ENCODE peak calls at places on chromosome 21, in five cellular contexts. One of them, this sample, is unnamed.
A peak's percentile ranks its signal among the peaks of the same experiment; 100 is the strongest.

GRCh38 chr21:46660505-46660904 is 25.0 kb downstream of the PRMT2 start:
- DNase-seq in Calu3: no peak
- DNase-seq in transverse colon: no peak
- DNase-seq in B cell: no peak
- DNase-seq in fibroblast of pulmonary artery: no peak
- DNase-seq in this sample: no peak

GRCh38 chr21:45277101-45278045 is 10.3 kb downstream of the POFUT2 start:
- DNase-seq in transverse colon: peak; percentile 4
- DNase-seq in B cell: no peak
- DNase-seq in fibroblast of pulmonary artery: no peak
- DNase-seq in Calu3: no peak
- DNase-seq in this sample: no peak

GRCh38 chr21:45249626-45250025 is 38.1 kb downstream of the POFUT2 start:
- DNase-seq in fibroblast of pulmonary artery: no peak
- DNase-seq in transverse colon: no peak
- DNase-seq in B cell: no peak
- DNase-seq in Calu3: no peak
- DNase-seq in this sample: no peak

GRCh38 chr21:26441081-26441610 is 131.9 kb downstream of the CYYR1 start:
- DNase-seq in Calu3: no peak
- DNase-seq in fibroblast of pulmonary artery: no peak
- DNase-seq in transverse colon: no peak
- DNase-seq in B cell: no peak
- DNase-seq in this sample: no peak

GRCh38 chr21:38504056-38504455 is 5.8 kb upstream of the ERG start:
- DNase-seq in Calu3: no peak
- DNase-seq in B cell: no peak
- DNase-seq in fibroblast of pulmonary artery: peak; percentile 47
- DNase-seq in transverse colon: no peak
- DNase-seq in this sample: no peak

GRCh38 chr21:28975401-28975800 is 17.3 kb downstream of the LTN1 start:
- DNase-seq in transverse colon: no peak
- DNase-seq in Calu3: no peak
- DNase-seq in fibroblast of pulmonary artery: peak; percentile 46
- DNase-seq in B cell: no peak
- DNase-seq in this sample: no peak

GRCh38 chr21:45870851-45871615 is 110.5 kb upstream of the COL6A1 start:
- DNase-seq in Calu3: no peak
- DNase-seq in fibroblast of pulmonary artery: no peak
- DNase-seq in B cell: no peak
- DNase-seq in transverse colon: no peak
- DNase-seq in this sample: no peak

GRCh38 chr21:45098867-45099266 is 24.5 kb downstream of the ADARB1 start:
- DNase-seq in fibroblast of pulmonary artery: peak; percentile 36
- DNase-seq in Calu3: no peak
- DNase-seq in B cell: no peak
- DNase-seq in transverse colon: no peak
- DNase-seq in this sample: no peak

GRCh38 chr21:42262826-42263225 is 43.9 kb downstream of the ABCG1 start:
- DNase-seq in Calu3: peak; percentile 67
- DNase-seq in fibroblast of pulmonary artery: peak; percentile 59
- DNase-seq in B cell: no peak
- DNase-seq in transverse colon: peak; percentile 36
- DNase-seq in this sample: no peak

GRCh38 chr21:42671778-42672593 is 18.6 kb downstream of the PDE9A start:
- DNase-seq in B cell: no peak
- DNase-seq in Calu3: no peak
- DNase-seq in fibroblast of pulmonary artery: no peak
- DNase-seq in transverse colon: no peak
- DNase-seq in this sample: no peak

GRCh38 chr21:27703806-27704205 is 736.9 kb upstream of the ADAMTS5 start:
- DNase-seq in B cell: no peak
- DNase-seq in transverse colon: no peak
- DNase-seq in Calu3: no peak
- DNase-seq in fibroblast of pulmonary artery: no peak
- DNase-seq in this sample: no peak

GRCh38 chr21:42839271-42840231 is 39.8 kb downstream of the WDR4 start:
- DNase-seq in fibroblast of pulmonary artery: no peak
- DNase-seq in B cell: peak; percentile 41
- DNase-seq in transverse colon: no peak
- DNase-seq in Calu3: no peak
- DNase-seq in this sample: no peak

GRCh38 chr21:38505654-38506523 is 7.6 kb upstream of the ERG start:
- DNase-seq in fibroblast of pulmonary artery: peak; percentile 87
- DNase-seq in B cell: no peak
- DNase-seq in Calu3: peak; percentile 33
- DNase-seq in transverse colon: no peak
- DNase-seq in this sample: no peak

GRCh38 chr21:41059871-41060270 is 108.1 kb upstream of the BACE2 start:
- DNase-seq in transverse colon: no peak
- DNase-seq in Calu3: no peak
- DNase-seq in fibroblast of pulmonary artery: no peak
- DNase-seq in B cell: no peak
- DNase-seq in this sample: no peak

GRCh38 chr21:32844653-32845443 is 73.3 kb upstream of the PAXBP1 start:
- DNase-seq in fibroblast of pulmonary artery: peak; percentile 58
- DNase-seq in transverse colon: no peak
- DNase-seq in B cell: no peak
- DNase-seq in Calu3: peak; percentile 2
- DNase-seq in this sample: no peak

GRCh38 chr21:23949493-23949892 is 1657.8 kb downstream of the MRPL39 start:
- DNase-seq in B cell: no peak
- DNase-seq in Calu3: no peak
- DNase-seq in transverse colon: no peak
- DNase-seq in fibroblast of pulmonary artery: no peak
- DNase-seq in this sample: no peak

GRCh38 chr21:31180256-31181088 is 142.2 kb upstream of the KRTAP19-8 start:
- DNase-seq in transverse colon: no peak
- DNase-seq in Calu3: peak; percentile 2
- DNase-seq in fibroblast of pulmonary artery: peak; percentile 74
- DNase-seq in B cell: no peak
- DNase-seq in this sample: no peak
- TF ChIP-seq CTCF in transverse colon: peak; percentile 38
- TF ChIP-seq CTCF in Calu3: no peak
- TF ChIP-seq CTCF in fibroblast of pulmonary artery: peak; percentile 69
- TF ChIP-seq CTCF in B cell: peak; percentile 60
- TF ChIP-seq CTCF in this sample: peak; percentile 67

GRCh38 chr21:34123609-34124008 is 50.2 kb downstream of the MRPS6 start:
- DNase-seq in transverse colon: no peak
- DNase-seq in Calu3: no peak
- DNase-seq in B cell: no peak
- DNase-seq in fibroblast of pulmonary artery: no peak
- DNase-seq in this sample: no peak
- TF ChIP-seq CTCF in transverse colon: no peak
- TF ChIP-seq CTCF in Calu3: no peak
- TF ChIP-seq CTCF in B cell: no peak
- TF ChIP-seq CTCF in fibroblast of pulmonary artery: no peak
- TF ChIP-seq CTCF in this sample: no peak

DNA sequence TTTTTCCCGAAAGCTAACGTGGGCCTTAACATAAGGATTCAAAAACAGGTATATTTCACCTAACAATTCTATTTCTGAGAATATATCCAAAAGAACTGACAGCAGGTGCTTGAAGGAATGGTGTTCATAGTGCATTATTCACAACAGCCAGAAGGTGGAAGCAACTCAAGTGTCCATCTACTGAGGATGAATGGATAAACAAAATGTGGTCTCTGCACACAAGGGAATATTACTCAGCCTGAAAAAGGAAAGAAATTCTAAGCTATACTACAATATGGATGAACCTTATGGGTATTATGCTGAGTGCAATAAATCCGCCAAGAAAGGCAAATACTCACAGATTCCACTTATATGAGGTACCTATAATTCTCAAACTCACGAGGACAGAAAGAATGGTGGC is 6.1 kb upstream of the RIPPLY3 start:
- DNase-seq in transverse colon: no peak
- DNase-seq in fibroblast of pulmonary artery: no peak
- DNase-seq in B cell: no peak
- DNase-seq in Calu3: no peak
- DNase-seq in this sample: no peak
- TF ChIP-seq CTCF in transverse colon: no peak
- TF ChIP-seq CTCF in fibroblast of pulmonary artery: peak; percentile 7
- TF ChIP-seq CTCF in B cell: no peak
- TF ChIP-seq CTCF in Calu3: no peak
- TF ChIP-seq CTCF in this sample: no peak

GRCh38 chr21:30842990-30843389 is 13.4 kb upstream of the KRTAP7-1 start:
- DNase-seq in B cell: no peak
- DNase-seq in transverse colon: no peak
- DNase-seq in fibroblast of pulmonary artery: no peak
- DNase-seq in Calu3: no peak
- DNase-seq in this sample: no peak
- TF ChIP-seq CTCF in B cell: no peak
- TF ChIP-seq CTCF in transverse colon: no peak
- TF ChIP-seq CTCF in fibroblast of pulmonary artery: no peak
- TF ChIP-seq CTCF in Calu3: no peak
- TF ChIP-seq CTCF in this sample: peak; percentile 34

DNA sequence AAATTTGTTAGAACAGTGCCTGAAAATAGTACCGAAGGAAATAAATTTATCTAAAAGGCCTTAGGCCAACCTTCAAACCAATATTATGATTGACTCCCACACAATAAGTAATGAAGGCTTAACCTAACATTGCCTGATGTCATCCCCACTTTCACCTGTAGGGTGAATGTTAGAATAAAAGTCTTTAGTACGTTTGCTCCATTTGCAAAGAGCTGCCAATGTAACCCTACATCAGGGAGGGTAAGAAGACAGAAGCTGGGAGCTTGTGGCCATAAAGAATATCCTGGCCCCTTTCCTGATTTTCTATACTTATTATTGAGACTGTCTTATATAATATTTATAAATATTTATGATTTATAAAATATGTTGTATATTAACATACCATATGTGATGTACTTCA is 661.8 kb upstream of the CXADR start:
- DNase-seq in B cell: no peak
- DNase-seq in transverse colon: no peak
- DNase-seq in Calu3: no peak
- DNase-seq in fibroblast of pulmonary artery: no peak
- DNase-seq in this sample: no peak
- TF ChIP-seq CTCF in B cell: no peak
- TF ChIP-seq CTCF in transverse colon: no peak
- TF ChIP-seq CTCF in Calu3: no peak
- TF ChIP-seq CTCF in fibroblast of pulmonary artery: no peak
- TF ChIP-seq CTCF in this sample: peak; percentile 28

DNA sequence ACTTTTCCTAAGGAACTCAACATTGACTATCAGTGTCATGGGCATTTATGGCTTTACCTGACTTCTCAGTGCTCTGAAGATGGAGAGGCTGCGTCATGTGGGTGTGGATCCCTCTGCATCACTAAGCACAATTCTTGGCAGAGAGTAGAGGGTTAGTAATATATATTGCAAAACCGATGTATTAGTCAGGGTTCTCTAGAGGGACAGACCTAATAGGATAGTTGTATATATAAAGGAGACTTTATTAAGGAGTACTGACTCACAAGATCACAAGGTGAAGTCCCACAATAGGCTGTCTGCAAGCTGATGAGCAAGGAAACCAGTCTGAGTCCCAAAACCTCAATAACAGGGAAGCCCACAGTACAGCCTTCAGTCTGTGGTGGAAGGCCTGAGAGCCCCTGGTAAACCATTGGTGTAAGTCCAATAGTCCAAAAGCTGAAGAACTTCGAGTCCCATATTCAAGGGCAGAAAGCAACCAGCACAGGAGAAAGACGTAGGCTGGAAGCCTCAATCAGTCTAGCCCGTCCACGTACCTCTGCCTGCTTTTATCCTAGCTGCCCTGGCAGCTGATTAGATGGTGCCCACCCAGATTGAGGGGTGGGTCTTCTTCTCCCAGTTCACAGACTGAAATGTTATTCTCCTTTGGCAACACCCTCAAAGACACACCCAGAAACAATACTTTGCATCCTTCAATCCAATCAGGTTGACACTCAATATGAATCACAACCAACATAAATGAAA is 159.7 kb upstream of the NRIP1 start:
- DNase-seq in Calu3: peak; percentile 20
- DNase-seq in transverse colon: no peak
- DNase-seq in fibroblast of pulmonary artery: peak; percentile 95
- DNase-seq in B cell: no peak
- DNase-seq in this sample: no peak
- TF ChIP-seq CTCF in Calu3: no peak
- TF ChIP-seq CTCF in transverse colon: no peak
- TF ChIP-seq CTCF in fibroblast of pulmonary artery: no peak
- TF ChIP-seq CTCF in B cell: no peak
- TF ChIP-seq CTCF in this sample: no peak

GRCh38 chr21:30269803-30270530 is 12.8 kb downstream of the KRTAP24-1 start:
- DNase-seq in Calu3: no peak
- DNase-seq in transverse colon: no peak
- DNase-seq in B cell: no peak
- DNase-seq in fibroblast of pulmonary artery: no peak
- DNase-seq in this sample: no peak

GRCh38 chr21:30268608-30269197 is 14.0 kb downstream of the KRTAP24-1 start:
- DNase-seq in fibroblast of pulmonary artery: peak; percentile 4
- DNase-seq in transverse colon: no peak
- DNase-seq in Calu3: no peak
- DNase-seq in B cell: no peak
- DNase-seq in this sample: no peak
- TF ChIP-seq CTCF in fibroblast of pulmonary artery: peak; percentile 16
- TF ChIP-seq CTCF in transverse colon: peak; percentile 23
- TF ChIP-seq CTCF in Calu3: no peak
- TF ChIP-seq CTCF in B cell: no peak
- TF ChIP-seq CTCF in this sample: peak; percentile 36

This sample was measured in progenitor cell of endocrine pancreas.